ENCODE peak calls at places on chromosomes 7 and 10, in ten cellular contexts. G, K, S, T, D, H, A, Z, E and C are unnamed samples.

GRCh38 chr10:132679217-132679595 is 106.7 kb downstream of the NKX6-2 start:
- DNase-seq in G (no peak), K (peak), S (no peak), T (no peak), D (peak), H (peak), A (no peak), Z (peak), E (no peak), C (no peak)

GRCh38 chr7:6238309-6238925 is 34.0 kb downstream of the CYTH3 start:
- DNase-seq in G (no peak), K (no peak), S (no peak), T (no peak), D (no peak), H (no peak), A (no peak), Z (no peak), E (no peak), C (no peak)

GRCh38 chr10:23467024-23467423 is 28.1 kb downstream of the OTUD1 start:
- DNase-seq in G (no peak), K (no peak), S (no peak), T (no peak), D (no peak), H (no peak), A (no peak), Z (no peak), E (no peak), C (no peak)

GRCh38 chr10:57759777-57760176 is 507.9 kb downstream of the IPMK start:
- DNase-seq in G (no peak), K (no peak), S (no peak), T (no peak), D (no peak), H (no peak), A (no peak), Z (no peak), E (no peak), C (no peak)

GRCh38 chr10:31697271-31698168 is 231.1 kb downstream of the ARHGAP12 start:
- DNase-seq in G (no peak), K (peak), S (peak), T (no peak), D (peak), H (peak), A (no peak), Z (no peak), E (peak), C (no peak)

GRCh38 chr10:5861269-5862031 is 28.2 kb downstream of the ANKRD16 start:
- DNase-seq in G (no peak), K (no peak), S (no peak), T (no peak), D (no peak), H (no peak), A (peak), Z (no peak), E (no peak), C (peak)

GRCh38 chr10:100033766-100034418 is 24.1 kb upstream of the DNMBP start:
- DNase-seq in G (no peak), K (no peak), S (no peak), T (no peak), D (no peak), H (no peak), A (no peak), Z (no peak), E (no peak), C (no peak)

GRCh38 chr7:21911341-21911875 is 34.3 kb downstream of the CDCA7L start:
- DNase-seq in G (no peak), K (no peak), S (no peak), T (no peak), D (no peak), H (no peak), A (no peak), Z (no peak), E (no peak), C (no peak)

GRCh38 chr7:100003711-100004661 is 11.4 kb upstream of the ZKSCAN1 start:
- DNase-seq in G (no peak), K (peak), S (peak), T (no peak), D (no peak), H (no peak), A (no peak), Z (peak), E (no peak), C (no peak)

GRCh38 chr10:103593022-103593570 is 99.6 kb downstream of the NEURL1 start:
- DNase-seq in G (no peak), K (no peak), S (no peak), T (no peak), D (no peak), H (no peak), A (no peak), Z (no peak), E (no peak), C (no peak)

GRCh38 chr7:110804501-110804900 is 286.4 kb upstream of the LRRN3 start:
- DNase-seq in G (peak), K (no peak), S (no peak), T (no peak), D (no peak), H (no peak), A (no peak), Z (peak), E (no peak), C (no peak)

GRCh38 chr10:123995461-123996131 is 97.8 kb downstream of the CHST15 start:
- DNase-seq in G (no peak), K (peak), S (no peak), T (no peak), D (peak), H (no peak), A (peak), Z (peak), E (no peak), C (peak)

GRCh38 chr7:129186749-129187260 is 1.6 kb upstream of the SMO start:
- DNase-seq in G (no peak), K (no peak), S (no peak), T (no peak), D (no peak), H (no peak), A (no peak), Z (no peak), E (no peak), C (no peak)

GRCh38 chr7:129188372-129188891 is at the start of gene SMO:
- DNase-seq in G (no peak), K (peak), S (peak), T (no peak), D (peak), H (peak), A (no peak), Z (peak), E (no peak), C (no peak)

GRCh38 chr7:129188892-129189660 is 643 bp downstream of the SMO start:
- DNase-seq in G (no peak), K (peak), S (no peak), T (peak), D (no peak), H (no peak), A (peak), Z (peak), E (no peak), C (no peak)

GRCh38 chr7:129189661-129190310 is 1.4 kb downstream of the SMO start:
- DNase-seq in G (no peak), K (no peak), S (no peak), T (no peak), D (no peak), H (no peak), A (no peak), Z (no peak), E (no peak), C (no peak)

GRCh38 chr7:129187681-129188371 is 607 bp upstream of the SMO start:
- DNase-seq in G (no peak), K (no peak), S (no peak), T (no peak), D (no peak), H (no peak), A (no peak), Z (no peak), E (no peak), C (no peak)
- H3K27ac ChIP-seq in G (no peak), K (no peak), S (no peak), T (no peak), D (peak), H (peak), A (no peak), Z (peak), E (peak), C (no peak)

DNA sequence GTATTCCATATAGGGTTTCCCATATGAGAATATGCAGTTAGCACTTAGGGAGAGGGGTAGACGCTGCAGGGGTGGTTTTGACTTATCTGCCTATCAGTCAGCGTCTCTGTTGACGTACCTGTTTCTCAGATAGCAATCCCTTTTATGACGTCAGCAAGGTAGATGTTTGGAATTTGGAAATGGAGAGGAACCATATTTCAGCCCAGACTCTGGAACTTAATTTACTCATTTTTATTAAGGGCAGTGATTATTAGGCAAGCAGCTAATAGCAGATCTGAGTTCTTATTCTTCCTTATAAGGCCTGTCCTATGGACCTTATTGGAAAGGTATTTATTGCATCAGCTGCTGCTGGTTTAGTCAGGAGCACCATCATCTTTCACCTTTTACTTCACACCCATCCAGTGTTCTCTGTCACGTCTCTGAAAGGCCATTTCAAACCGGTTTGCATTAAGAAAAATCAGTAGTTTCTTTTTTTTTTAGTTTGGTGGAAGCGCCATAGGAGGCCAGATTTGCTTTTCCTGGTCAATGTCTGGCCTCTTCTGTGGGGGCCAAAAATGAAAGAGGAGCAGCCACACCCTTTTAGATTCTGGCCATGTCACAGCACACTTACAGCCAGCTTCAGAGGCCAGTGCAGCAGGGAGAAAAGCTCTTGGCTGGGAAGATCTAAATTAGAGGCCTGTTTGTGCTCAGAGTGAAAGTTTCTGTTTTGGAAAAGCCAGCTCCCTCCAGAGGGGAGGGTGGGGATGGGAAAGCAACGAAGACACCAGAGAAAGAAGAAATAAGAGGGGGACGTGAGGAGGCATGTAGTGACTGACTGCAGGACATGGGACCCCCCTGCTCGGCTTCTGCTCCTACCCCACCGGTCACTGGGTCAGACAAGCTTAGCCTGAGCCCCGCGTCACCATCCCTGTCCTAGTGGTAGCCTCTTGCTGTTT is 146.3 kb downstream of the TCF7L2 start:
- DNase-seq in G (no peak), K (no peak), S (no peak), T (no peak), D (peak), H (no peak), A (no peak), Z (peak), E (no peak), C (no peak)
- H3K27ac ChIP-seq in G (no peak), K (no peak), S (no peak), T (no peak), D (no peak), H (peak), A (no peak), Z (no peak), E (no peak), C (peak)

GRCh38 chr7:117828831-117829230 is 44.4 kb downstream of the CTTNBP2 start:
- DNase-seq in G (no peak), K (no peak), S (no peak), T (no peak), D (no peak), H (no peak), A (no peak), Z (no peak), E (no peak), C (no peak)

GRCh38 chr7:117829450-117829849 is 43.8 kb downstream of the CTTNBP2 start:
- DNase-seq in G (no peak), K (no peak), S (no peak), T (no peak), D (no peak), H (no peak), A (no peak), Z (no peak), E (no peak), C (no peak)

GRCh38 chr7:117827861-117828260 is 45.4 kb downstream of the CTTNBP2 start:
- DNase-seq in G (no peak), K (no peak), S (no peak), T (no peak), D (no peak), H (no peak), A (peak), Z (no peak), E (no peak), C (peak)

GRCh38 chr7:117824605-117825004 is 48.6 kb downstream of the CTTNBP2 start:
- DNase-seq in G (no peak), K (no peak), S (no peak), T (no peak), D (no peak), H (no peak), A (no peak), Z (no peak), E (no peak), C (no peak)

GRCh38 chr7:117825132-117825531 is 48.1 kb downstream of the CTTNBP2 start:
- DNase-seq in G (no peak), K (no peak), S (no peak), T (no peak), D (no peak), H (no peak), A (peak), Z (no peak), E (no peak), C (no peak)
- H3K27ac ChIP-seq in G (no peak), K (no peak), S (no peak), T (no peak), D (no peak), H (no peak), A (no peak), Z (no peak), E (no peak), C (no peak)

GRCh38 chr10:90707657-90708056 is 150.2 kb downstream of the HTR7 start:
- DNase-seq in G (no peak), K (no peak), S (no peak), T (no peak), D (no peak), H (no peak), A (no peak), Z (no peak), E (no peak), C (no peak)
- H3K27ac ChIP-seq in G (no peak), K (no peak), S (no peak), T (no peak), D (no peak), H (no peak), A (no peak), Z (no peak), E (no peak), C (no peak)

GRCh38 chr10:96645191-96645721 is 58.4 kb upstream of the TM9SF3 start:
- DNase-seq in G (no peak), K (peak), S (no peak), T (no peak), D (no peak), H (peak), A (no peak), Z (no peak), E (no peak), C (no peak)
- H3K27ac ChIP-seq in G (no peak), K (peak), S (no peak), T (no peak), D (no peak), H (no peak), A (no peak), Z (no peak), E (no peak), C (no peak)

GRCh38 chr10:110506448-110506847 is 8.7 kb downstream of the DUSP5 start:
- DNase-seq in G (no peak), K (no peak), S (no peak), T (no peak), D (no peak), H (no peak), A (no peak), Z (no peak), E (no peak), C (no peak)

GRCh38 chr10:110507303-110507702 is 9.6 kb downstream of the DUSP5 start:
- DNase-seq in G (no peak), K (no peak), S (no peak), T (no peak), D (no peak), H (no peak), A (no peak), Z (no peak), E (no peak), C (no peak)

GRCh38 chr10:110504111-110504735 is 6.5 kb downstream of the DUSP5 start:
- DNase-seq in G (no peak), K (no peak), S (no peak), T (peak), D (peak), H (peak), A (peak), Z (no peak), E (no peak), C (no peak)

GRCh38 chr10:110503528-110504110 is 5.9 kb downstream of the DUSP5 start:
- DNase-seq in G (no peak), K (no peak), S (no peak), T (no peak), D (no peak), H (no peak), A (no peak), Z (no peak), E (no peak), C (no peak)

DNA sequence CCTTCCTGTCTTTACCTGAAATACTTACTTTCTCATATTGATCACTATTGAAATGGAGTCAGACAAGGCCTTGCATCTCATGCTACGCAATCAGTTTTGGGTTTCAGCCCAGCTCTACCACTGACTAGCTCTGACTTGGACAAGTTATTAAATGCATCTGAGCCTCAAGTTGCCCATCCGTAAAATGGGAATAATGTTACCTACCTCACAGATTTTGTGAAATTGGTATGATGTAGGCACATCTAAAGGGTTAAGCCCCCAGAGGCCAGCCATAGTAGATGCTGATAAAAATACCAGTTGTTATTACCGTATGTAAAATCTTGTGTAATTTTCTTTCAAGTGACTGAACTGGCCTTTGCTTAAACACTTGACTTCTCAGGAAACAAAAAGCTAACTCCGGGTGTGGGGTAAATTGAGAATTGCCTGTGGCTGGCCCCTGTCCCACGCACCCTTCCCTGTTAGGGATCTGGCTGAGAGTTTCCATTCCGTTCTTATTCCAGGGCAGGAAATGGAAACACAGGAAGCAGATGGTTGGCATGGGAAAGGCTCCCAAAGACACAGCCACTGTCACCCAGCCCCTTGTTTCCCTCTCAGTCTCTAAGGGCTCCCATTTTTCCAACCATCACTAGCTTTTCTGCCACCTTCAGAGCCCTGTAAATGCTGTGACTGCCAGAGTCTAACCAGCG is 7.6 kb downstream of the DUSP5 start:
- DNase-seq in G (no peak), K (no peak), S (no peak), T (no peak), D (no peak), H (no peak), A (no peak), Z (no peak), E (no peak), C (no peak)
- H3K27ac ChIP-seq in G (no peak), K (no peak), S (no peak), T (peak), D (no peak), H (no peak), A (no peak), Z (no peak), E (no peak), C (peak)